ENCODE peak calls at places on chromosomes 16 and 17, in four cellular contexts. F, U, N and I are unnamed samples.

GRCh38 chr16:59886021-59886420 is 1151.9 kb upstream of the GOT2 start:
- DNase-seq in F (no peak), N (peak), U (no peak), I (no peak)

GRCh38 chr16:79721186-79721745 is 120.7 kb upstream of the MAF start:
- DNase-seq in F (no peak), U (no peak), N (no peak), I (no peak)

GRCh38 chr17:81323411-81323868 is 28.3 kb upstream of the SLC38A10 start:
- DNase-seq in F (no peak), N (no peak), U (no peak), I (no peak)

GRCh38 chr16:23072084-23072599 is 77.1 kb downstream of the USP31 start:
- DNase-seq in U (no peak), N (peak), F (no peak), I (no peak)

GRCh38 chr16:50599494-50599893 is 51.3 kb downstream of the NKD1 start:
- DNase-seq in N (no peak), U (no peak), F (no peak), I (no peak)

GRCh38 chr17:32719702-32720101 is 157.2 kb downstream of the MYO1D start:
- DNase-seq in N (no peak), F (no peak), U (no peak), I (no peak)

GRCh38 chr17:34201767-34202166 is 53.3 kb upstream of the CCL2 start:
- DNase-seq in U (no peak), N (no peak), F (no peak), I (no peak)

GRCh38 chr17:31321481-31321880 is at the start of gene EVI2A:
- DNase-seq in F (no peak), N (peak), U (no peak), I (peak)

GRCh38 chr17:78583091-78583490 is 5.9 kb upstream of the DNAH17 start:
- DNase-seq in U (no peak), F (no peak), N (peak), I (no peak)

GRCh38 chr17:31740611-31741082 is 118.4 kb downstream of the COPRS start:
- DNase-seq in U (no peak), N (peak), F (no peak), I (no peak)

GRCh38 chr17:7432296-7432695 is 2.9 kb upstream of the TMEM102 start:
- DNase-seq in N (no peak), U (no peak), F (no peak), I (peak)

GRCh38 chr17:15493031-15493750 is 25.8 kb upstream of the CDRT4 start:
- DNase-seq in N (no peak), U (no peak), F (no peak), I (no peak)

GRCh38 chr17:73389411-73389810 is 77.6 kb upstream of the CDC42EP4 start:
- DNase-seq in N (no peak), U (no peak), F (no peak), I (no peak)

GRCh38 chr17:55740515-55741352 is 10.1 kb upstream of the PCTP start:
- DNase-seq in F (no peak), U (no peak), N (no peak), I (no peak)

GRCh38 chr16:19304670-19305240 is 19.2 kb downstream of the CLEC19A start:
- DNase-seq in N (no peak), U (no peak), F (no peak), I (no peak)

GRCh38 chr17:1718362-1719165 is 5.9 kb upstream of the WDR81 start:
- DNase-seq in F (no peak), N (no peak), U (no peak), I (no peak)

GRCh38 chr17:15963670-15964110 is 18.8 kb downstream of the ADORA2B start:
- DNase-seq in N (peak), U (no peak), F (no peak), I (no peak)

GRCh38 chr17:45162022-45162687 is 480 bp downstream of the HEXIM2 start:
- DNase-seq in U (no peak), F (no peak), N (no peak), I (no peak)

GRCh38 chr17:38815576-38816193 is 9.4 kb downstream of the CWC25 start:
- DNase-seq in F (no peak), U (no peak), N (peak), I (no peak)

GRCh38 chr17:64223283-64223682 is 39.8 kb downstream of the TEX2 start:
- DNase-seq in F (no peak), U (no peak), N (no peak), I (no peak)

GRCh38 chr17:40321502-40322416 is 12.8 kb downstream of the RARA start:
- DNase-seq in N (no peak), U (no peak), F (peak), I (no peak)

GRCh38 chr16:10065014-10065413 is 117.2 kb downstream of the GRIN2A start:
- DNase-seq in U (no peak), F (no peak), N (no peak), I (no peak)

GRCh38 chr16:56625943-56626654 is 518 bp downstream of the MT1E start:
- DNase-seq in U (no peak), F (peak), N (peak), I (no peak)

GRCh38 chr16:19005561-19006445 is 22.1 kb downstream of the TMC7 start:
- DNase-seq in U (no peak), F (no peak), N (peak), I (no peak)

GRCh38 chr17:40646791-40647548 is 648 bp downstream of the SMARCE1 start:
- DNase-seq in F (peak), N (peak), U (peak), I (peak)

GRCh38 chr16:48182979-48183537 is 27.3 kb upstream of the ABCC12 start:
- DNase-seq in U (no peak), F (no peak), N (no peak), I (no peak)

GRCh38 chr17:33802349-33803272 is 452.5 kb upstream of the CCL2 start:
- DNase-seq in F (peak), N (no peak), U (no peak), I (no peak)

GRCh38 chr16:5580320-5580719 is 482.7 kb upstream of the EEF2KMT start:
- DNase-seq in U (no peak), N (no peak), F (no peak), I (no peak)

GRCh38 chr17:3602499-3602898 is 6.7 kb downstream of the TRPV1 start:
- DNase-seq in U (no peak), F (no peak), N (no peak), I (no peak)

GRCh38 chr16:6428861-6429260 is 903.8 kb upstream of the RBFOX1 start:
- DNase-seq in N (no peak), U (no peak), F (no peak), I (no peak)

GRCh38 chr17:20611314-20611713 is 31.8 kb downstream of the CDRT15L2 start:
- DNase-seq in N (no peak), U (no peak), F (no peak), I (no peak)

GRCh38 chr17:47630614-47631013 is 19.1 kb upstream of the KPNB1 start:
- DNase-seq in U (no peak), N (no peak), F (no peak), I (no peak)

GRCh38 chr16:11497329-11497805 is 89.4 kb downstream of the LITAF start:
- DNase-seq in F (peak), N (peak), U (no peak), I (peak)

GRCh38 chr16:84985079-84986065 is 26.0 kb downstream of the ZDHHC7 start:
- DNase-seq in U (no peak), N (peak), F (no peak), I (peak)

GRCh38 chr16:53545433-53545832 is 42.4 kb upstream of the AKTIP start:
- DNase-seq in N (no peak), F (no peak), U (peak), I (no peak)

GRCh38 chr16:62638964-62639861 is 603.0 kb upstream of the CDH8 start:
- DNase-seq in F (no peak), N (no peak), U (no peak), I (no peak)

DNA sequence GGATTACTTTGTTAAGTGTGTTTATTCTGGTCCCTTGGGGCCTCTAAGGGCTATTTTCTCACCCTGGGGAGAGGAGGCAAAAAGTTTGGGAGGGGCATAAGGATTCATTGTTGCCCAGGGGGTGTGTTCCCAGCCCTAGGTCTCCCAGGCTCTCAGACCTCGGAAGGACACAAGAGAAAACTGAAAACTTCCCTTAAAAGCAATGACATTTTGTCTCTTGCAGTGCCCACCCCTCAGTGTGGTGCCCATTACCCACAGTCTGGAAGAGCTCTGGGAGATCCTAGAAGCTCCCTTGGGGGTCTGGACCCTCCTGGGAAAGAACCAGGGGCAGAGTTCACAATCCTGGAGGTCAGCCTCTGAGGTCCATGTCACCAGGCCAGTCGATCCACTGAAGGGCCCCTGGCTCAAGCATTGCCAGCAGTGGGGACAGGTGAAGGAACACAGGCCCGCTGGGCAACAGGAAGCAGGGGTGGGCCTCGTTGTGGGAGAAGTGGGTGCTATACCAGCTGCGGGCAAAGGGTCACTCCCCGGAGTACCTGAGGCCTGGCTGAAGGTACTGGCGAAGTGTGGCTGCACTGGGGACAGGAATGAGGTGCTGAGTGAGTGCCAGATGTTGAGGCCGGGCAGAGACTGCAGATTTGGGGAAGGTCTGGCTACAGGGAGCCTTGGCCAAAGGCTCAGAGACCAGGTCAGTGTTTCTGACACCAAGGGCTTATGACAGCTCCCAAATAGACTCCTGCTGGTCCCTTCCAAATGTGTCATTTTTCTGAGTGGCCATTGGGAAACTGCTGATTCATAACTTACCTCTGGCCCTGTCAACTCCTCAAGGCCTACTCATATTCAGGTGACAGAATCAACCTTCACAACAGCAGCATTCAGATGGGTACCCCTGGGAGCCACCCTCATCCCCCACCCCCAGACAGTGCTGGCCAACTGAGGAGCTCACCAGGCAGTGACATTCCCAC is 4.6 kb upstream of the ZNF747 start:
- DNase-seq in F (no peak), U (no peak), N (no peak), I (no peak)
- TF ChIP-seq CTCF in F (no peak), U (no peak), N (no peak), I (no peak)

GRCh38 chr16:27085182-27085581 is 18.5 kb downstream of the C16orf82 start:
- DNase-seq in U (no peak), N (no peak), F (no peak), I (no peak)

GRCh38 chr16:27083861-27084261 is 17.1 kb downstream of the C16orf82 start:
- DNase-seq in F (no peak), U (no peak), N (no peak), I (no peak)

GRCh38 chr16:27084296-27085065 is 17.8 kb downstream of the C16orf82 start:
- DNase-seq in N (no peak), F (no peak), U (no peak), I (no peak)

DNA sequence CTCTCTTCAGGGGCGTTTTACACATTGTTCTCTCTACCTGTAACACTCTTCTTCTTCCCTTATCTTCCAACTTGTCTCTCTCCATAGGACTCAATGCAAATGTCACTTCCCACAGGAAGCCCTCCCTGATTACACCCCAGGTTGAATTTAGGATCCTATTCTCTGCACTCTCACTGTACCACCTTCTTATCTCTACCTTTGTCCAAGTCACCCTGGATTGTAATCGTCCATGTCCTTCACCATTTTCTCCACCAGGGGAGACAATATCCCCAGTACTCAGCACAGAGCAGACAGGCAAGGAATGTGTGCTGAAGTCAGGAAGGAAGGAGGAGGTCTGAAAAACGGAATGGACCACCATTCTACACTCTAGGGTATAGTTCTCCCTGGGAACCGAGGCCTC is 14.1 kb downstream of the C16orf82 start:
- DNase-seq in N (peak), U (no peak), F (no peak), I (no peak)
- TF ChIP-seq CTCF in N (peak), U (peak), F (no peak), I (peak)

GRCh38 chr16:4407543-4408322 is 8.7 kb downstream of the CORO7 start:
- DNase-seq in U (no peak), F (no peak), N (no peak), I (no peak)

GRCh38 chr16:4410335-4411075 is 5.9 kb downstream of the CORO7 start:
- DNase-seq in N (peak), F (no peak), U (no peak), I (no peak)

GRCh38 chr16:4411684-4412083 is 4.7 kb downstream of the CORO7 start:
- DNase-seq in U (no peak), F (no peak), N (no peak), I (no peak)

GRCh38 chr16:4408323-4408690 is 8.1 kb downstream of the CORO7 start:
- DNase-seq in F (no peak), N (no peak), U (no peak), I (no peak)

DNA sequence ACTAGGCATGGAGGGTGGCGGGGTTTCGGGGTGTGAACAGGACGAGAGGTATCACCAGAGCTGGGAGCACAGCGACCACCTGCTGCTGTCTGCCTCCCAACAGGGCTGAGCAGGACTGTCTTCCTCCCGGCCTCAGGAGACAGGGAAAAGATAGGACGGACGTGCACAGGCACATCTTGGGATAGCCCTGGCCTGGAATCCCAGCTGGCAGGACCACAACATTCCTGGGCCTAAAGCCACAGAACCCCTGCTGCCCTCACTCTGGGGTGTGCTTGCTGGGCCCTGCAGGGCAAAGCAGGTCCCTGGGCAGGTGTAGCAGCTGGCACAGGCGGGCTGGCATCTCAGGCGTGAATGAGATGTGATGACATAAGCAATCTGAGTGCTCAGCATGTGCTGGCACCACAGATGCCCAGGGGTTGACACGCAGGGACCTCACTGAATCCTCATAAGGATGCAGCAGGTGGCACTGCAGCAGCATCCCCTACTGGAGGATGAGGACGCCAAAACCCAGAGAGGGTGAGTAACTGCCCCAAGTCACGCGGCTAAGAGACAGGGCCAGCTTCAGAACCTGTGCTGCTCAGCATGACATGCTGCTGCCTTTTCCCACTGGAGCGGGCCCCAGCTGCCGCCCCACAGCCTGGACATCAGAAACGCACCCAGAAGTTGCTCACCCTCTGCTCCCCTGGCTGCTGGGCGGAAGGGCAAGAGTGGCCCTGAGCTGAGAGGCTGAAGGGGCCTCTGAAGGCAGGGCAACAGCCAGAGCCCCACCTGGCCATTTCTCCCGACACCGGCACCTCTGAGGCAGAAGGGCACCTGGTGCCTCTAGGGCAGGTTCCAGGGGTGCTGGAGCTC is 7.1 kb downstream of the CORO7 start:
- DNase-seq in U (no peak), N (no peak), F (no peak), I (no peak)
- TF ChIP-seq CTCF in U (no peak), N (peak), F (no peak), I (no peak)

GRCh38 chr16:88941933-88942909 is 34.8 kb downstream of the CBFA2T3 start:
- DNase-seq in U (peak), F (peak), N (no peak), I (no peak)
- TF ChIP-seq CTCF in U (peak), F (peak), N (peak), I (peak)

DNA sequence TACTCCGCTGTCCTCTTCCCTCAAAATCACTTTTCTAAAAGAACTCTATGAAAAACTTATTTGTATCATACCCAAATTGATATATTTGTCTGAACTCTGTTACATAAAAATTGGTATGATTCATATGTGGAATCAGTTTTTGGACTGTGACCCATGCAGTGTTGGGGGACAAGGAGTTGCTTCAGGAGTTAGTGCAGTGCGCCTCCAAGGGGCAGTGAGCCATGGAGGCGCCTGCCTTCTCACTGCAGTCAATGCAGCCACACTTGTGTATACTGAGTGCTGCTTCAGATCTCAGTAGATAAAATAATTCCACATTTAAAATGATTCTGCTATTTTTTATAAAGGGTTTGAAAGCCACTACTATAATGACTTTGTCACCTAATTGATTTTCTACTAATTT is 32.5 kb downstream of the DGKE start:
- DNase-seq in U (no peak), N (no peak), F (no peak), I (no peak)
- TF ChIP-seq CTCF in U (no peak), N (peak), F (no peak), I (no peak)

GRCh38 chr17:74759243-74759801 is 10.9 kb downstream of the NHERF1 start:
- DNase-seq in U (no peak), F (no peak), N (no peak), I (no peak)
- TF ChIP-seq CTCF in U (no peak), F (no peak), N (no peak), I (no peak)

GRCh38 chr17:50270430-50271172 is 3.7 kb upstream of the TMEM92 start:
- DNase-seq in F (peak), N (peak), U (no peak), I (peak)
- TF ChIP-seq CTCF in F (no peak), N (no peak), U (peak), I (peak)

DNA sequence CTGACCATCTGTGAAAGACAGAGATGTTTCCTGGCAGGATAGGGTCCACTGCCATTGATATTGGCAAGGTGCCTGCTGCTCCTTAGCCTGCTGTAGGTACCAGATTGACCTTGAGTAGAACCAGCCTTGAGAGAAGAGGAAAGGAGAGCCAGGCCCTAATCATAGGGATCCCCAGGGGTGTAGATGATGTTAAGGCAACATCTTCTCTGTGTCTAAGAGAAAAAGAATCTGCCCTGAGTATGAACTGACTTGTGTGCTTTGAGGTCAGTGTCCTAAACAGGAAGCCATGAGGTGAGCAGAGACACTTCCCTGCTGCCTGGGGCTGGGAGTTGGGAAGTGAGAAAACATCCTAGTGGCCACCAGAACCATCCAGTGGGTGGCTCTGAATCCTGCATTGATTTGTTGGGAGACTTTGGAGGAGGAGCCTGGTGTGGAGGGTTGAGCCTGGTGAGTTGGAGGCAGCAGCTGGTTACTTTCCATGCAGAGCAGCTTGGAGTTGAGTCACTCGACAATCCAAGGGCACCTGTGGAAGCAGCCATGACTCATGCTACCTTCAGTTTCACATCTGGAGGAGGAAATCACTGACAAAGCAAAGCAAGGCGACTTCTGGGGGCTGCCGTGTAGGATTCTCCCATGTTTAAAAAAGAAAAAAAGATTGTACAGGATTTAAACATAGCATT is 47.8 kb downstream of the BMERB1 start:
- DNase-seq in U (peak), N (peak), F (peak), I (no peak)
- TF ChIP-seq CTCF in U (no peak), N (peak), F (no peak), I (no peak)

GRCh38 chr17:82613283-82614094 is 34.8 kb downstream of the WDR45B start:
- DNase-seq in F (no peak), U (no peak), N (no peak), I (no peak)
- TF ChIP-seq CTCF in F (no peak), U (no peak), N (peak), I (no peak)